ENCODE peak calls at places on chromosomes 3 and 15, in five cellular contexts. One of them, this sample, is unnamed.

GRCh38 chr3:10357592-10358308 is 36.8 kb upstream of the SEC13 start:
- DNase-seq in epithelial cell of proximal tubule: no peak
- DNase-seq in stimulated activated CD8-positive, alpha-beta memory T cell treated with anti-CD3 and anti-CD28 coated beads, Interleukin-2, amount 100 ng/mL, for 48 hours: no peak
- DNase-seq in NCI-H774: no peak
- DNase-seq in endothelial cell: no peak
- DNase-seq in this sample: no peak

GRCh38 chr3:131081224-131081623 is 54.5 kb downstream of the NEK11 start:
- DNase-seq in epithelial cell of proximal tubule: no peak
- DNase-seq in stimulated activated CD8-positive, alpha-beta memory T cell treated with anti-CD3 and anti-CD28 coated beads, Interleukin-2, amount 100 ng/mL, for 48 hours: no peak
- DNase-seq in NCI-H774: no peak
- DNase-seq in endothelial cell: no peak
- DNase-seq in this sample: no peak

GRCh38 chr3:146692254-146692653 is 87.1 kb upstream of the PLSCR5 start:
- DNase-seq in epithelial cell of proximal tubule: no peak
- DNase-seq in stimulated activated CD8-positive, alpha-beta memory T cell treated with anti-CD3 and anti-CD28 coated beads, Interleukin-2, amount 100 ng/mL, for 48 hours: no peak
- DNase-seq in NCI-H774: no peak
- DNase-seq in endothelial cell: no peak
- DNase-seq in this sample: no peak

GRCh38 chr3:194738254-194739093 is 52.8 kb downstream of the FAM43A start:
- DNase-seq in epithelial cell of proximal tubule: peak; percentile 18
- DNase-seq in stimulated activated CD8-positive, alpha-beta memory T cell treated with anti-CD3 and anti-CD28 coated beads, Interleukin-2, amount 100 ng/mL, for 48 hours: no peak
- DNase-seq in NCI-H774: no peak
- DNase-seq in endothelial cell: no peak
- DNase-seq in this sample: no peak

GRCh38 chr3:178060406-178060805 is 475.8 kb upstream of the KCNMB2 start:
- DNase-seq in epithelial cell of proximal tubule: no peak
- DNase-seq in stimulated activated CD8-positive, alpha-beta memory T cell treated with anti-CD3 and anti-CD28 coated beads, Interleukin-2, amount 100 ng/mL, for 48 hours: no peak
- DNase-seq in NCI-H774: no peak
- DNase-seq in endothelial cell: no peak
- DNase-seq in this sample: no peak

GRCh38 chr3:11582123-11582968 is 61.4 kb downstream of the VGLL4 start:
- DNase-seq in epithelial cell of proximal tubule: no peak
- DNase-seq in stimulated activated CD8-positive, alpha-beta memory T cell treated with anti-CD3 and anti-CD28 coated beads, Interleukin-2, amount 100 ng/mL, for 48 hours: no peak
- DNase-seq in NCI-H774: no peak
- DNase-seq in endothelial cell: no peak
- DNase-seq in this sample: peak; percentile 82

GRCh38 chr15:80219955-80220354 is 32.1 kb downstream of the CTXND1 start:
- DNase-seq in epithelial cell of proximal tubule: no peak
- DNase-seq in stimulated activated CD8-positive, alpha-beta memory T cell treated with anti-CD3 and anti-CD28 coated beads, Interleukin-2, amount 100 ng/mL, for 48 hours: no peak
- DNase-seq in NCI-H774: no peak
- DNase-seq in endothelial cell: no peak
- DNase-seq in this sample: no peak

GRCh38 chr15:66797921-66798320 is 95.9 kb downstream of the SMAD6 start:
- DNase-seq in epithelial cell of proximal tubule: no peak
- DNase-seq in stimulated activated CD8-positive, alpha-beta memory T cell treated with anti-CD3 and anti-CD28 coated beads, Interleukin-2, amount 100 ng/mL, for 48 hours: no peak
- DNase-seq in NCI-H774: no peak
- DNase-seq in endothelial cell: no peak
- DNase-seq in this sample: no peak

GRCh38 chr3:193744822-193745684 is 152.0 kb downstream of the OPA1 start:
- DNase-seq in epithelial cell of proximal tubule: no peak
- DNase-seq in stimulated activated CD8-positive, alpha-beta memory T cell treated with anti-CD3 and anti-CD28 coated beads, Interleukin-2, amount 100 ng/mL, for 48 hours: no peak
- DNase-seq in NCI-H774: peak; percentile 58
- DNase-seq in endothelial cell: no peak
- DNase-seq in this sample: no peak

GRCh38 chr3:170726976-170727661 is 141.2 kb upstream of the SLC7A14 start:
- DNase-seq in epithelial cell of proximal tubule: no peak
- DNase-seq in stimulated activated CD8-positive, alpha-beta memory T cell treated with anti-CD3 and anti-CD28 coated beads, Interleukin-2, amount 100 ng/mL, for 48 hours: no peak
- DNase-seq in NCI-H774: no peak
- DNase-seq in endothelial cell: no peak
- DNase-seq in this sample: no peak

GRCh38 chr15:71447328-71448250 is 332.3 kb downstream of the THSD4 start:
- DNase-seq in epithelial cell of proximal tubule: no peak
- DNase-seq in stimulated activated CD8-positive, alpha-beta memory T cell treated with anti-CD3 and anti-CD28 coated beads, Interleukin-2, amount 100 ng/mL, for 48 hours: no peak
- DNase-seq in NCI-H774: no peak
- DNase-seq in endothelial cell: no peak
- DNase-seq in this sample: no peak

GRCh38 chr3:29949131-29949530 is 657.3 kb upstream of the TGFBR2 start:
- DNase-seq in epithelial cell of proximal tubule: no peak
- DNase-seq in stimulated activated CD8-positive, alpha-beta memory T cell treated with anti-CD3 and anti-CD28 coated beads, Interleukin-2, amount 100 ng/mL, for 48 hours: no peak
- DNase-seq in NCI-H774: no peak
- DNase-seq in endothelial cell: no peak
- DNase-seq in this sample: no peak

GRCh38 chr3:72285483-72285882 is 500.5 kb upstream of the PROK2 start:
- DNase-seq in epithelial cell of proximal tubule: no peak
- DNase-seq in stimulated activated CD8-positive, alpha-beta memory T cell treated with anti-CD3 and anti-CD28 coated beads, Interleukin-2, amount 100 ng/mL, for 48 hours: no peak
- DNase-seq in NCI-H774: no peak
- DNase-seq in endothelial cell: no peak
- DNase-seq in this sample: no peak

GRCh38 chr15:51782357-51782896 is 31.0 kb downstream of the TMOD2 start:
- DNase-seq in epithelial cell of proximal tubule: no peak
- DNase-seq in stimulated activated CD8-positive, alpha-beta memory T cell treated with anti-CD3 and anti-CD28 coated beads, Interleukin-2, amount 100 ng/mL, for 48 hours: no peak
- DNase-seq in NCI-H774: no peak
- DNase-seq in endothelial cell: no peak
- DNase-seq in this sample: peak; percentile 76

GRCh38 chr3:182704926-182705325 is 88.4 kb upstream of the ATP11B start:
- DNase-seq in epithelial cell of proximal tubule: no peak
- DNase-seq in stimulated activated CD8-positive, alpha-beta memory T cell treated with anti-CD3 and anti-CD28 coated beads, Interleukin-2, amount 100 ng/mL, for 48 hours: no peak
- DNase-seq in NCI-H774: peak; percentile 26
- DNase-seq in endothelial cell: no peak
- DNase-seq in this sample: peak; percentile 73

GRCh38 chr3:188234172-188234571 is 80.2 kb downstream of the LPP start:
- DNase-seq in epithelial cell of proximal tubule: no peak
- DNase-seq in stimulated activated CD8-positive, alpha-beta memory T cell treated with anti-CD3 and anti-CD28 coated beads, Interleukin-2, amount 100 ng/mL, for 48 hours: no peak
- DNase-seq in NCI-H774: no peak
- DNase-seq in endothelial cell: no peak
- DNase-seq in this sample: no peak

GRCh38 chr3:187025656-187026320 is 95.5 kb downstream of the ST6GAL1 start:
- DNase-seq in epithelial cell of proximal tubule: no peak
- DNase-seq in stimulated activated CD8-positive, alpha-beta memory T cell treated with anti-CD3 and anti-CD28 coated beads, Interleukin-2, amount 100 ng/mL, for 48 hours: no peak
- DNase-seq in NCI-H774: no peak
- DNase-seq in endothelial cell: no peak
- DNase-seq in this sample: no peak

GRCh38 chr3:12235691-12236090 is 53.2 kb upstream of the PPARG start:
- DNase-seq in epithelial cell of proximal tubule: no peak
- DNase-seq in stimulated activated CD8-positive, alpha-beta memory T cell treated with anti-CD3 and anti-CD28 coated beads, Interleukin-2, amount 100 ng/mL, for 48 hours: no peak
- DNase-seq in NCI-H774: no peak
- DNase-seq in endothelial cell: no peak
- DNase-seq in this sample: no peak

GRCh38 chr3:134754768-134755559 is 40.1 kb upstream of the EPHB1 start:
- DNase-seq in epithelial cell of proximal tubule: no peak
- DNase-seq in stimulated activated CD8-positive, alpha-beta memory T cell treated with anti-CD3 and anti-CD28 coated beads, Interleukin-2, amount 100 ng/mL, for 48 hours: peak; percentile 22
- DNase-seq in NCI-H774: no peak
- DNase-seq in endothelial cell: peak; percentile 80
- DNase-seq in this sample: peak; percentile 76

GRCh38 chr3:10224794-10225660 is 23.2 kb upstream of the TATDN2 start:
- DNase-seq in epithelial cell of proximal tubule: peak; percentile 61
- DNase-seq in stimulated activated CD8-positive, alpha-beta memory T cell treated with anti-CD3 and anti-CD28 coated beads, Interleukin-2, amount 100 ng/mL, for 48 hours: peak; percentile 52
- DNase-seq in NCI-H774: peak; percentile 60
- DNase-seq in endothelial cell: peak; percentile 54
- DNase-seq in this sample: peak; percentile 87

GRCh38 chr3:137970914-137971831 is 38.8 kb upstream of the CLDN18 start:
- DNase-seq in epithelial cell of proximal tubule: no peak
- DNase-seq in stimulated activated CD8-positive, alpha-beta memory T cell treated with anti-CD3 and anti-CD28 coated beads, Interleukin-2, amount 100 ng/mL, for 48 hours: peak; percentile 57
- DNase-seq in NCI-H774: peak; percentile 69
- DNase-seq in endothelial cell: peak; percentile 90
- DNase-seq in this sample: peak; percentile 93

GRCh38 chr15:40266828-40267304 is 16.0 kb downstream of the ANKRD63 start:
- DNase-seq in epithelial cell of proximal tubule: peak; percentile 35
- DNase-seq in stimulated activated CD8-positive, alpha-beta memory T cell treated with anti-CD3 and anti-CD28 coated beads, Interleukin-2, amount 100 ng/mL, for 48 hours: no peak
- DNase-seq in NCI-H774: no peak
- DNase-seq in endothelial cell: no peak
- DNase-seq in this sample: no peak

GRCh38 chr15:96807361-96807760 is 476.9 kb downstream of the NR2F2 start:
- DNase-seq in epithelial cell of proximal tubule: peak; percentile 30
- DNase-seq in stimulated activated CD8-positive, alpha-beta memory T cell treated with anti-CD3 and anti-CD28 coated beads, Interleukin-2, amount 100 ng/mL, for 48 hours: no peak
- DNase-seq in NCI-H774: no peak
- DNase-seq in endothelial cell: no peak
- DNase-seq in this sample: no peak

GRCh38 chr15:62928242-62928995 is 114.1 kb upstream of the TPM1 start:
- DNase-seq in epithelial cell of proximal tubule: peak; percentile 48
- DNase-seq in stimulated activated CD8-positive, alpha-beta memory T cell treated with anti-CD3 and anti-CD28 coated beads, Interleukin-2, amount 100 ng/mL, for 48 hours: no peak
- DNase-seq in NCI-H774: no peak
- DNase-seq in endothelial cell: no peak
- DNase-seq in this sample: no peak

GRCh38 chr3:116050311-116050710 is 395.0 kb downstream of the LSAMP start:
- DNase-seq in epithelial cell of proximal tubule: no peak
- DNase-seq in stimulated activated CD8-positive, alpha-beta memory T cell treated with anti-CD3 and anti-CD28 coated beads, Interleukin-2, amount 100 ng/mL, for 48 hours: no peak
- DNase-seq in NCI-H774: no peak
- DNase-seq in endothelial cell: no peak
- DNase-seq in this sample: no peak